ENCODE peak calls at places on chromosomes 11 and 22, in five cellular contexts. K, S, E, C and M are unnamed samples.

GRCh38 chr11:126162286-126163030 is 49.0 kb downstream of the RPUSD4 start:
- DNase-seq in E (no peak), K (no peak), S (no peak), C (no peak), M (no peak)

GRCh38 chr11:28071305-28071704 is 36.7 kb downstream of the KIF18A start:
- DNase-seq in K (no peak), S (no peak), E (no peak), C (no peak), M (no peak)

GRCh38 chr11:57903441-57904123 is 120.1 kb upstream of the OR9Q1 start:
- DNase-seq in K (no peak), S (peak), E (peak), C (no peak), M (peak)

GRCh38 chr11:20259506-20259905 is 99.2 kb upstream of the DBX1 start:
- DNase-seq in S (no peak), K (no peak), E (no peak), C (no peak), M (no peak)

GRCh38 chr11:12392672-12393071 is 15.3 kb downstream of the PARVA start:
- DNase-seq in K (no peak), S (no peak), E (no peak), C (no peak), M (no peak)

GRCh38 chr11:66720223-66720898 is 8.7 kb downstream of the SPTBN2 start:
- DNase-seq in S (peak), K (no peak), E (peak), C (peak), M (no peak)

GRCh38 chr22:38935023-38935422 is 22.4 kb upstream of the APOBEC3A start:
- DNase-seq in C (no peak), S (no peak), K (no peak), E (peak), M (no peak)

GRCh38 chr11:118295834-118296454 is 8.6 kb upstream of the CD3E start:
- DNase-seq in K (no peak), S (no peak), C (peak), E (peak), M (peak)

GRCh38 chr11:65170058-65170534 is at the start of gene SPDYC:
- DNase-seq in K (no peak), S (no peak), E (no peak), C (no peak), M (no peak)

GRCh38 chr11:86292912-86293606 is 9.0 kb upstream of the HIKESHI start:
- DNase-seq in K (no peak), C (no peak), E (no peak), S (no peak), M (no peak)

GRCh38 chr11:130171534-130171933 is 12.0 kb downstream of the ST14 start:
- DNase-seq in S (no peak), E (no peak), K (no peak), C (no peak), M (no peak)

GRCh38 chr11:76371170-76371569 is 9.8 kb downstream of the THAP12 start:
- DNase-seq in K (peak), C (peak), S (no peak), E (peak), M (no peak)

GRCh38 chr22:37163618-37164534 is 14.2 kb upstream of the IL2RB start:
- DNase-seq in K (no peak), C (no peak), E (no peak), S (no peak), M (no peak)

GRCh38 chr11:15697437-15698236 is 582.9 kb downstream of the INSC start:
- DNase-seq in K (no peak), C (no peak), S (no peak), E (no peak), M (no peak)

GRCh38 chr11:34730544-34731295 is 109.8 kb downstream of the EHF start:
- DNase-seq in C (no peak), S (no peak), E (no peak), K (no peak), M (no peak)

GRCh38 chr22:45502215-45503070 is at the start of gene FBLN1:
- DNase-seq in C (no peak), E (peak), S (peak), K (no peak), M (no peak)

GRCh38 chr11:60915250-60915914 is 1.4 kb downstream of the TMEM109 start:
- DNase-seq in E (peak), S (peak), C (peak), K (peak), M (peak)

GRCh38 chr22:21816787-21817496 is 50.5 kb downstream of the MAPK1 start:
- DNase-seq in E (peak), K (peak), C (peak), S (no peak), M (no peak)

GRCh38 chr11:47181271-47181670 is 4.6 kb upstream of the ARFGAP2 start:
- DNase-seq in C (no peak), K (no peak), S (no peak), E (no peak), M (no peak)

GRCh38 chr11:45852712-45853101 is 5.4 kb downstream of the CRY2 start:
- DNase-seq in C (no peak), K (no peak), E (no peak), S (no peak), M (no peak)

GRCh38 chr11:87463486-87464102 is 425.9 kb downstream of the TMEM135 start:
- DNase-seq in C (peak), K (no peak), S (no peak), E (no peak), M (no peak)

GRCh38 chr22:29519996-29520395 is 33.6 kb downstream of the THOC5 start:
- DNase-seq in E (no peak), K (no peak), S (no peak), C (no peak), M (no peak)

GRCh38 chr11:121471167-121471566 is 18.4 kb upstream of the SORL1-AS1 start:
- DNase-seq in C (no peak), S (no peak), E (no peak), K (no peak), M (no peak)

GRCh38 chr11:96161271-96162089 is 181.5 kb downstream of the MAML2 start:
- DNase-seq in K (no peak), C (peak), S (no peak), E (no peak), M (no peak)

GRCh38 chr11:34840736-34841386 is 75.3 kb downstream of the APIP start:
- DNase-seq in E (no peak), C (no peak), K (no peak), S (no peak), M (no peak)

GRCh38 chr11:76243157-76243556 is 36.9 kb upstream of the WNT11 start:
- DNase-seq in S (no peak), K (no peak), C (no peak), E (no peak), M (no peak)

GRCh38 chr11:15367695-15368094 is 253.0 kb downstream of the INSC start:
- DNase-seq in S (no peak), K (no peak), C (no peak), E (no peak), M (no peak)

GRCh38 chr22:24155597-24156145 is 25.6 kb upstream of the SUSD2 start:
- DNase-seq in E (no peak), S (peak), K (peak), C (peak), M (peak)

GRCh38 chr11:131723088-131723487 is 352.7 kb downstream of the NTM start:
- DNase-seq in S (no peak), E (no peak), K (no peak), C (no peak), M (no peak)

GRCh38 chr22:45336971-45337431 is 27.3 kb downstream of the FAM118A start:
- DNase-seq in K (no peak), S (peak), E (no peak), C (no peak), M (no peak)

GRCh38 chr11:134656861-134657540 is 245.0 kb upstream of the B3GAT1 start:
- DNase-seq in C (no peak), K (no peak), S (no peak), E (no peak), M (no peak)

GRCh38 chr11:9004310-9004945 is 627 bp upstream of the NRIP3 start:
- DNase-seq in C (no peak), K (no peak), S (peak), E (no peak), M (peak)

GRCh38 chr22:49642331-49642730 is 185.3 kb downstream of the BRD1 start:
- DNase-seq in C (no peak), S (no peak), E (no peak), K (no peak), M (no peak)